ENCODE peak calls at places on chromosomes 16 and 17, in four cellular contexts. One of them, this sample, is unnamed.

GRCh38 chr17:17507465-17508011 is 11.3 kb upstream of the RASD1 start:
- DNase-seq in MM.1S: no peak
- DNase-seq in hepatocyte: no peak
- DNase-seq in osteoblast: peak
- DNase-seq in this sample: no peak

GRCh38 chr16:53080345-53081031 is 25.7 kb downstream of the CHD9 start:
- DNase-seq in MM.1S: no peak
- DNase-seq in hepatocyte: peak
- DNase-seq in osteoblast: peak
- DNase-seq in this sample: no peak

GRCh38 chr16:14205666-14206065 is 134.5 kb downstream of the MRTFB start:
- DNase-seq in osteoblast: no peak
- DNase-seq in MM.1S: peak
- DNase-seq in hepatocyte: no peak
- DNase-seq in this sample: no peak

GRCh38 chr17:12568358-12569251 is 97.1 kb upstream of the MYOCD start:
- DNase-seq in hepatocyte: no peak
- DNase-seq in osteoblast: no peak
- DNase-seq in MM.1S: no peak
- DNase-seq in this sample: no peak

GRCh38 chr17:58487589-58488427 is at the start of gene HSF5:
- DNase-seq in MM.1S: no peak
- DNase-seq in osteoblast: no peak
- DNase-seq in hepatocyte: no peak
- DNase-seq in this sample: peak

GRCh38 chr16:4340443-4340842 is 10.7 kb downstream of the PAM16 start:
- DNase-seq in hepatocyte: no peak
- DNase-seq in osteoblast: no peak
- DNase-seq in MM.1S: no peak
- DNase-seq in this sample: no peak

GRCh38 chr16:24071990-24072389 is 184.1 kb upstream of the CACNG3 start:
- DNase-seq in hepatocyte: no peak
- DNase-seq in MM.1S: no peak
- DNase-seq in osteoblast: no peak
- DNase-seq in this sample: no peak

GRCh38 chr16:23466162-23466885 is 13.3 kb upstream of the COG7 start:
- DNase-seq in osteoblast: peak
- DNase-seq in hepatocyte: no peak
- DNase-seq in MM.1S: no peak
- DNase-seq in this sample: no peak

GRCh38 chr17:80877829-80878303 is 113.8 kb upstream of the CHMP6 start:
- DNase-seq in hepatocyte: no peak
- DNase-seq in MM.1S: no peak
- DNase-seq in osteoblast: peak
- DNase-seq in this sample: no peak

GRCh38 chr16:83015871-83016270 is 389.1 kb downstream of the CDH13 start:
- DNase-seq in hepatocyte: no peak
- DNase-seq in MM.1S: no peak
- DNase-seq in osteoblast: no peak
- DNase-seq in this sample: no peak

GRCh38 chr17:74455025-74455585 is 11.3 kb upstream of the CD300A start:
- DNase-seq in MM.1S: no peak
- DNase-seq in osteoblast: peak
- DNase-seq in hepatocyte: no peak
- DNase-seq in this sample: no peak

GRCh38 chr16:69329369-69330285 is 761 bp downstream of the PDF start:
- DNase-seq in MM.1S: peak
- DNase-seq in hepatocyte: peak
- DNase-seq in osteoblast: peak
- DNase-seq in this sample: peak

GRCh38 chr17:46818929-46819859 is 702 bp upstream of the WNT3 start:
- DNase-seq in MM.1S: no peak
- DNase-seq in osteoblast: peak
- DNase-seq in hepatocyte: no peak
- DNase-seq in this sample: peak

GRCh38 chr16:84806256-84806889 is 13.4 kb upstream of the CRISPLD2 start:
- DNase-seq in hepatocyte: peak
- DNase-seq in osteoblast: peak
- DNase-seq in MM.1S: no peak
- DNase-seq in this sample: peak

GRCh38 chr16:49021136-49021535 is 260.5 kb downstream of the CBLN1 start:
- DNase-seq in hepatocyte: peak
- DNase-seq in MM.1S: no peak
- DNase-seq in osteoblast: no peak
- DNase-seq in this sample: no peak

GRCh38 chr17:66302761-66303626 is 581 bp downstream of the PRKCA start:
- DNase-seq in osteoblast: peak
- DNase-seq in MM.1S: peak
- DNase-seq in hepatocyte: peak
- DNase-seq in this sample: peak

GRCh38 chr16:2019919-2020831 is 590 bp downstream of the NPW start:
- DNase-seq in MM.1S: no peak
- DNase-seq in osteoblast: no peak
- DNase-seq in hepatocyte: peak
- DNase-seq in this sample: peak

GRCh38 chr16:24253192-24253591 is 2.9 kb upstream of the CACNG3 start:
- DNase-seq in MM.1S: peak
- DNase-seq in osteoblast: peak
- DNase-seq in hepatocyte: peak
- DNase-seq in this sample: peak

GRCh38 chr17:38982858-38983746 is 15.9 kb upstream of the FBXO47 start:
- DNase-seq in hepatocyte: peak
- DNase-seq in MM.1S: peak
- DNase-seq in osteoblast: peak
- DNase-seq in this sample: peak

GRCh38 chr17:18183334-18184142 is at the start of gene ALKBH5:
- DNase-seq in hepatocyte: peak
- DNase-seq in MM.1S: peak
- DNase-seq in osteoblast: peak
- DNase-seq in this sample: peak

GRCh38 chr17:2282297-2282873 is 21.2 kb downstream of the SMG6 start:
- DNase-seq in MM.1S: peak
- DNase-seq in osteoblast: peak
- DNase-seq in hepatocyte: peak
- DNase-seq in this sample: no peak

GRCh38 chr17:49439673-49440571 is 25.2 kb upstream of the PHB1 start:
- DNase-seq in MM.1S: no peak
- DNase-seq in osteoblast: peak
- DNase-seq in hepatocyte: no peak
- DNase-seq in this sample: no peak

GRCh38 chr17:77709594-77709993 is 248.9 kb upstream of the TNRC6C start:
- DNase-seq in hepatocyte: no peak
- DNase-seq in osteoblast: no peak
- DNase-seq in MM.1S: no peak
- DNase-seq in this sample: no peak

GRCh38 chr17:42512246-42512645 is 23.8 kb upstream of the NAGLU start:
- DNase-seq in MM.1S: no peak
- DNase-seq in osteoblast: no peak
- DNase-seq in hepatocyte: no peak
- DNase-seq in this sample: no peak

GRCh38 chr16:17205279-17206139 is 265.3 kb downstream of the XYLT1 start:
- DNase-seq in hepatocyte: peak
- DNase-seq in osteoblast: no peak
- DNase-seq in MM.1S: no peak
- DNase-seq in this sample: no peak

GRCh38 chr16:17211797-17212196 is 259.0 kb downstream of the XYLT1 start:
- DNase-seq in hepatocyte: no peak
- DNase-seq in osteoblast: no peak
- DNase-seq in MM.1S: peak
- DNase-seq in this sample: peak

GRCh38 chr16:17204248-17205043 is 266.3 kb downstream of the XYLT1 start:
- DNase-seq in MM.1S: no peak
- DNase-seq in osteoblast: no peak
- DNase-seq in hepatocyte: no peak
- DNase-seq in this sample: no peak

GRCh38 chr16:17206712-17207111 is 264.0 kb downstream of the XYLT1 start:
- DNase-seq in hepatocyte: no peak
- DNase-seq in MM.1S: no peak
- DNase-seq in osteoblast: no peak
- DNase-seq in this sample: no peak
- TF ChIP-seq CTCF in hepatocyte: no peak
- TF ChIP-seq CTCF in MM.1S: no peak
- TF ChIP-seq CTCF in osteoblast: peak
- TF ChIP-seq CTCF in this sample: no peak

GRCh38 chr16:79639576-79640311 is 39.2 kb upstream of the MAF start:
- DNase-seq in MM.1S: peak
- DNase-seq in osteoblast: no peak
- DNase-seq in hepatocyte: peak
- DNase-seq in this sample: peak
- TF ChIP-seq CTCF in MM.1S: no peak
- TF ChIP-seq CTCF in osteoblast: no peak
- TF ChIP-seq CTCF in hepatocyte: no peak
- TF ChIP-seq CTCF in this sample: no peak

DNA sequence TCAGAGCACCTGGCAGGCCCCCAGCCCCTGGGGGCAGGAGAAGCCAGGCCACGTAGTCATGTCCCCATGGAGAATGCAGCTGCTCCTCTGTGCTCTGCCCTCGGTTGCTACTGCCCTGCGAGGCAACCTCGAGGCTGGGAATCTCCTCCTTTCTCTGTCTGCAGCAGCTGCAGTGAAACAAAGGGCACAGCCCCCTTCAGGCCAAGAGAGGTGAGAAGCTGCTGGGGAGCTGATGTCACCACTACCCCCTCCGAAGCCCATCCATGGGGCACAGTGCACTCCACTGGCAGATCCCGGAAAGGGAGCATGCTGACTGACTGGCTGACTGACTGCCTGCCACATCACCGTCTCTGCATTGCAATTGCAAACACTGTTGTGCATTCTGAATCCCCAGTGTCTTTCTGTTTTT is 103.7 kb downstream of the GRIN2A start:
- DNase-seq in MM.1S: no peak
- DNase-seq in hepatocyte: no peak
- DNase-seq in osteoblast: no peak
- DNase-seq in this sample: no peak
- TF ChIP-seq CTCF in MM.1S: no peak
- TF ChIP-seq CTCF in hepatocyte: no peak
- TF ChIP-seq CTCF in osteoblast: no peak
- TF ChIP-seq CTCF in this sample: no peak

DNA sequence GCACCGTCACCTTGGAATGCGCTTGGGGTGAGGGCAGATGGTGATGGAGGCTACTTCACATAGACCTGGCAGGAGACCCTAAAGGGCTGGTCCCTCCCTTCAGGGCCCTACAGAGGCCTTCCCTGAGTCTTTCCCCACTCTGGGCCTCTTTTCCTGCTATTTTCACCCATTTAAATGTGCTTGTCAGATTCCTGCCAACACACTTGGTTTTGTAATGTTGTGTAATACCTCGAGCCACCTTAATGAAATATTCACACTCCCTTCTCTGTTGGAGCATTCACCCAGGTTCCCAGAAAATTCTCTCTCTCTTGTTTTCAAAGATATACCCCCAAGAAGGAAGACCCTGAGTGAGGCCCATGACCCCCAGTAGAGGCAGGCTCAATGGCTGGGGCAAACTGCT is 456.6 kb upstream of the DYNLRB2 start:
- DNase-seq in osteoblast: no peak
- DNase-seq in MM.1S: no peak
- DNase-seq in hepatocyte: no peak
- DNase-seq in this sample: no peak
- TF ChIP-seq CTCF in osteoblast: no peak
- TF ChIP-seq CTCF in MM.1S: no peak
- TF ChIP-seq CTCF in hepatocyte: no peak
- TF ChIP-seq CTCF in this sample: no peak

GRCh38 chr17:27579304-27579703 is 51.7 kb upstream of the LGALS9 start:
- DNase-seq in osteoblast: peak
- DNase-seq in hepatocyte: no peak
- DNase-seq in MM.1S: no peak
- DNase-seq in this sample: peak

GRCh38 chr17:27579897-27580321 is 51.1 kb upstream of the LGALS9 start:
- DNase-seq in hepatocyte: no peak
- DNase-seq in MM.1S: no peak
- DNase-seq in osteoblast: peak
- DNase-seq in this sample: peak

GRCh38 chr17:27577884-27578717 is 52.9 kb upstream of the LGALS9 start:
- DNase-seq in hepatocyte: peak
- DNase-seq in MM.1S: no peak
- DNase-seq in osteoblast: peak
- DNase-seq in this sample: no peak

GRCh38 chr17:27577124-27577761 is 53.7 kb upstream of the LGALS9 start:
- DNase-seq in osteoblast: peak
- DNase-seq in MM.1S: no peak
- DNase-seq in hepatocyte: peak
- DNase-seq in this sample: no peak

GRCh38 chr17:27578718-27579085 is 52.3 kb upstream of the LGALS9 start:
- DNase-seq in hepatocyte: peak
- DNase-seq in MM.1S: no peak
- DNase-seq in osteoblast: peak
- DNase-seq in this sample: peak
- TF ChIP-seq CTCF in hepatocyte: no peak
- TF ChIP-seq CTCF in MM.1S: no peak
- TF ChIP-seq CTCF in osteoblast: no peak
- TF ChIP-seq CTCF in this sample: no peak

DNA sequence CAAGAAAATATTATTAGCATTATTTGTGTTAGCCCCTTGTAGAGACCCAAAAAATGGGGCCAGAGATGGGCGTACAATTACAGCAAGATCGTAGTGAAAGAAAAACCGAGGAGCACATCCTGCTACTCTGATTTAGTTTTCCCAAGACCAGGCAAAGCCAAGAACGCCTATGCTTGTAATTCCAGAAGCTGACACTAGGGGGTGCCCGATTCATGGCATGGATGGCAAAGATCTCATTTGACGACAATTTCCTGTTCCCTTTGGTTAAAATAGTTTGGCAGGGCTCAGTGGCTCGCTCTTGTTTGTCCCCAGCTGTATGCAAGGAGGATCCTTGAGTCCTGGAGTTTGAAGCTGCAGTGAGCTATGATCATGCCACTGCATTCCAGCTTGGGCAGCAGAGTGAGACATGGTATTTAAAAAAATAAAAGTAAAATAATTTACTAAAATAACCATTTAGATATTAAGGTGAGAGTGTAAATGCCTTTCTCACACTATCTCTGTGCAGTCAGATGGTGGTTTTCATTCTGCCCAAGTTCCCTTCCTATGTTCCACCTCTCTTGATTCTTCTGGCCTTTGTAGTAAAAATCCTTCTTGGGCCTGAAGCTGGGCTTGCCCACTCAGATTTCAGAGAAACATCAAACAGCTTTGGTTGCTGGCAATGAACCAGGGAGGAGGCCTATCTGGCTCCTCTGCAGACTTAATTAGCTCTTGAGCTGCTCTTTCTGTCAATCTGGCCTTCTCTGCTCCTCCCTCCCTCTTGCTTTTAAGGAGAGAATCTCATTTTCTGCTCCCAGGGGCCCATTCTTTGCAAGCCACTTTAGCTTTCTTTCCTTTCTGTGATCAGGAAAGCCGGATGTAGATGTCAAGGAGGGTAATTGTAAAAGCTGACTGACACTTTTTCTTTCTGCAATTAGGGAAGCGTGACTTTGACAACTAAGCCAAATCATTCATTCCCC is 31.2 kb downstream of the TMEM238L start:
- DNase-seq in MM.1S: peak
- DNase-seq in osteoblast: no peak
- DNase-seq in hepatocyte: peak
- DNase-seq in this sample: peak
- TF ChIP-seq CTCF in MM.1S: peak
- TF ChIP-seq CTCF in osteoblast: peak
- TF ChIP-seq CTCF in hepatocyte: peak
- TF ChIP-seq CTCF in this sample: peak